ENCODE peak calls at places on chromosomes 16 and 17, in five cellular contexts. B is NCI-H524, G is AG09309, V is GM19239, D is skeletal muscle cell. E is an unnamed sample.

GRCh38 chr16:7888421-7888820 is 555.8 kb downstream of the RBFOX1 start:
- DNase-seq in B (no peak), G (no peak), V (no peak), D (no peak), E (no peak)

GRCh38 chr16:30511509-30511908 is 14.9 kb downstream of the ZNF768 start:
- DNase-seq in B (no peak), G (no peak), V (no peak), D (no peak), E (no peak)

GRCh38 chr17:49224997-49225337 is 5.6 kb downstream of the PHOSPHO1 start:
- DNase-seq in B (no peak), G (no peak), V (no peak), D (no peak), E (no peak)

GRCh38 chr16:46717692-46718091 is 28.2 kb downstream of the ORC6 start:
- DNase-seq in B (no peak), G (no peak), V (no peak), D (no peak), E (no peak)

GRCh38 chr16:65223335-65223734 is 101.5 kb upstream of the CDH11 start:
- DNase-seq in B (no peak), G (no peak), V (no peak), D (no peak), E (no peak)

GRCh38 chr17:19330271-19330670 is 32.3 kb downstream of the B9D1 start:
- DNase-seq in B (no peak), G (no peak), V (no peak), D (no peak), E (no peak)

GRCh38 chr17:7307686-7308624 is 527 bp downstream of the EIF5A start:
- DNase-seq in B (peak; percentile 6), G (no peak), V (no peak), D (no peak), E (no peak)

GRCh38 chr16:80583466-80583865 is 42.7 kb downstream of the DYNLRB2 start:
- DNase-seq in B (no peak), G (peak; percentile 45), V (no peak), D (peak; percentile 62), E (no peak)

GRCh38 chr16:1309888-1310831 is 724 bp downstream of the UBE2I start:
- DNase-seq in B (no peak), G (no peak), V (peak; percentile 60), D (no peak), E (no peak)

GRCh38 chr17:78112508-78113471 is 15.8 kb downstream of the TMC6 start:
- DNase-seq in B (peak; percentile 75), G (no peak), V (peak; percentile 92), D (no peak), E (no peak)

GRCh38 chr17:70100983-70101382 is 26.0 kb downstream of the KCNJ16 start:
- DNase-seq in B (peak; percentile 62), G (no peak), V (no peak), D (no peak), E (no peak)

GRCh38 chr17:30819941-30820705 is 4.4 kb downstream of the CRLF3 start:
- DNase-seq in B (no peak), G (no peak), V (no peak), D (no peak), E (no peak)

GRCh38 chr16:62870554-62870953 is 834.3 kb upstream of the CDH8 start:
- DNase-seq in B (no peak), G (no peak), V (no peak), D (no peak), E (no peak)

GRCh38 chr16:85557083-85557975 is 55.8 kb upstream of the GSE1 start:
- DNase-seq in B (peak; percentile 69), G (no peak), V (peak; percentile 48), D (no peak), E (no peak)

GRCh38 chr16:47045459-47045858 is 72.0 kb upstream of the DNAJA2 start:
- DNase-seq in B (no peak), G (no peak), V (no peak), D (no peak), E (no peak)

GRCh38 chr17:2889256-2889655 is 93.0 kb downstream of the RAP1GAP2 start:
- DNase-seq in B (no peak), G (no peak), V (no peak), D (no peak), E (no peak)

GRCh38 chr16:55273959-55274358 is 50.0 kb upstream of the IRX6 start:
- DNase-seq in B (no peak), G (no peak), V (no peak), D (no peak), E (no peak)

GRCh38 chr16:29743827-29744531 is 1.8 kb downstream of the C16orf54 start:
- DNase-seq in B (no peak), G (no peak), V (no peak), D (no peak), E (no peak)

GRCh38 chr17:1473170-1473569 is 17.1 kb upstream of the CRK start:
- DNase-seq in B (no peak), G (no peak), V (no peak), D (no peak), E (no peak)

E was measured in AG04450.